ENCODE peak calls at places on chromosome 7, in ten cellular contexts. R is MCF 10A, X is A549, H is astrocyte, W is astrocyte of the spinal cord, K is cardiac fibroblast, Q is activated B cell treated with CpG ODN at 0.5 μM for 24 hours, A is Caco-2, U is neural progenitor cell, B is tibial artery. M is an unnamed sample.

GRCh38 chr7:158867214-158867984 is 11.0 kb downstream of the DYNC2I1 start:
- DNase-seq in Q (no peak), B (no peak), K (no peak), W (no peak), R (no peak), X (no peak), U (no peak), A (no peak), H (no peak), M (no peak)

GRCh38 chr7:91083855-91084644 is 180.2 kb upstream of the FZD1 start:
- DNase-seq in K (no peak), H (no peak), A (no peak), X (no peak), B (peak), Q (no peak), U (no peak), W (no peak), R (no peak), M (no peak)

GRCh38 chr7:134175724-134176350 is 48.7 kb downstream of the LRGUK start:
- DNase-seq in H (no peak), K (no peak), W (no peak), X (no peak), B (no peak), R (no peak), A (no peak), Q (no peak), U (peak), M (no peak)

GRCh38 chr7:3725145-3725544 is 424.1 kb downstream of the SDK1 start:
- DNase-seq in A (no peak), X (no peak), K (peak), B (no peak), H (no peak), R (no peak), W (no peak), U (no peak), Q (no peak), M (no peak)

GRCh38 chr7:47600199-47601118 is 18.5 kb upstream of the TNS3 start:
- DNase-seq in U (no peak), Q (no peak), X (no peak), R (peak), B (no peak), A (no peak), K (peak), W (peak), H (peak), M (peak)

GRCh38 chr7:116166167-116166566 is 44.2 kb upstream of the TES start:
- DNase-seq in U (no peak), K (no peak), B (no peak), X (no peak), W (peak), Q (no peak), H (peak), R (no peak), A (no peak), M (no peak)

GRCh38 chr7:101820703-101821102 is 3.3 kb downstream of the CUX1 start:
- DNase-seq in H (no peak), R (no peak), B (no peak), K (no peak), X (no peak), U (peak), W (no peak), A (no peak), Q (no peak), M (no peak)

GRCh38 chr7:147670759-147671158 is 919.8 kb upstream of the C7orf33 start:
- DNase-seq in Q (no peak), X (no peak), U (no peak), R (no peak), A (no peak), H (no peak), B (no peak), K (no peak), W (no peak), M (no peak)

GRCh38 chr7:69981646-69982045 is 383.4 kb downstream of the AUTS2 start:
- DNase-seq in X (no peak), B (no peak), U (no peak), Q (no peak), H (no peak), R (no peak), K (no peak), W (no peak), A (no peak), M (no peak)

GRCh38 chr7:17559388-17559787 is 260.9 kb downstream of the AHR start:
- DNase-seq in B (no peak), U (no peak), A (no peak), Q (no peak), W (no peak), K (no peak), R (no peak), X (peak), H (peak), M (no peak)

GRCh38 chr7:44978511-44979366 is at the start of gene MYO1G:
- DNase-seq in X (no peak), K (no peak), W (no peak), H (no peak), A (no peak), R (no peak), U (no peak), B (no peak), Q (peak), M (no peak)

GRCh38 chr7:20647908-20648776 is 32.7 kb downstream of the ABCB5 start:
- DNase-seq in X (peak), W (peak), A (peak), K (peak), B (no peak), Q (no peak), R (peak), U (peak), H (peak), M (no peak)

GRCh38 chr7:123918309-123918708 is 6.7 kb upstream of the SPAM1 start:
- DNase-seq in X (no peak), U (no peak), H (no peak), R (no peak), K (no peak), B (no peak), Q (no peak), W (no peak), A (no peak), M (no peak)

GRCh38 chr7:47743898-47744612 is 162.1 kb upstream of the TNS3 start:
- DNase-seq in U (peak), K (peak), Q (no peak), R (no peak), X (no peak), A (no peak), B (no peak), W (peak), H (peak), M (no peak)

GRCh38 chr7:38195804-38196595 is 18.0 kb downstream of the STARD3NL start:
- DNase-seq in U (no peak), K (peak), A (no peak), H (peak), B (no peak), R (peak), Q (no peak), X (no peak), W (peak), M (no peak)

GRCh38 chr7:102873470-102874165 is 39.2 kb upstream of the LRRC17 start:
- DNase-seq in B (no peak), X (no peak), R (no peak), U (no peak), W (no peak), K (no peak), H (no peak), Q (no peak), A (no peak), M (no peak)

GRCh38 chr7:7970620-7971307 is 2.2 kb downstream of the GLCCI1 start:
- DNase-seq in X (no peak), R (no peak), A (no peak), Q (no peak), H (peak), W (peak), B (no peak), K (peak), U (peak), M (no peak)

GRCh38 chr7:74176555-74176954 is 2.4 kb downstream of the EIF4H start:
- DNase-seq in Q (no peak), U (no peak), K (no peak), X (no peak), R (no peak), H (no peak), W (no peak), B (no peak), A (no peak), M (no peak)

GRCh38 chr7:135076882-135077281 is 71.0 kb upstream of the TMEM140 start:
- DNase-seq in B (no peak), K (no peak), Q (no peak), W (no peak), A (no peak), R (no peak), U (no peak), H (no peak), X (no peak), M (no peak)

GRCh38 chr7:124155400-124156022 is 122.6 kb upstream of the TMEM229A start:
- DNase-seq in U (peak), X (peak), H (no peak), A (no peak), K (peak), Q (no peak), W (peak), R (peak), B (no peak), M (no peak)

GRCh38 chr7:41709621-41710020 is 6.7 kb upstream of the INHBA start:
- DNase-seq in U (no peak), W (peak), R (peak), X (no peak), B (no peak), H (peak), A (no peak), K (peak), Q (no peak), M (no peak)

GRCh38 chr7:12477620-12478019 is 74.0 kb upstream of the VWDE start:
- DNase-seq in H (no peak), A (no peak), Q (no peak), R (no peak), W (no peak), B (no peak), U (no peak), X (no peak), K (no peak), M (no peak)

GRCh38 chr7:30841025-30841735 is 70.0 kb downstream of the MINDY4 start:
- DNase-seq in K (no peak), X (no peak), U (no peak), R (no peak), W (no peak), Q (no peak), B (no peak), H (peak), A (peak), M (no peak)

GRCh38 chr7:55124989-55125875 is 106.4 kb downstream of the EGFR start:
- DNase-seq in R (no peak), W (peak), H (no peak), K (peak), U (no peak), X (no peak), A (no peak), B (no peak), Q (no peak), M (no peak)

GRCh38 chr7:113298501-113298900 is 180.1 kb upstream of the SMIM30 start:
- DNase-seq in U (no peak), A (no peak), W (no peak), Q (no peak), B (no peak), R (no peak), K (no peak), H (no peak), X (no peak), M (no peak)

GRCh38 chr7:74514131-74514591 is 60.5 kb downstream of the GTF2IRD1 start:
- DNase-seq in A (no peak), Q (no peak), R (no peak), X (no peak), W (no peak), B (no peak), K (no peak), U (no peak), H (no peak), M (no peak)

GRCh38 chr7:117445206-117445605 is 17.9 kb upstream of the ASZ1 start:
- DNase-seq in W (peak), H (peak), B (no peak), U (no peak), X (no peak), R (no peak), Q (no peak), K (no peak), A (no peak), M (peak)

GRCh38 chr7:122885583-122886356 is 490 bp downstream of the CADPS2 start:
- DNase-seq in H (peak), A (peak), U (peak), B (peak), W (peak), K (peak), R (peak), Q (no peak), X (peak), M (no peak)

GRCh38 chr7:99949645-99950228 is 20.3 kb upstream of the GJC3 start:
- DNase-seq in X (no peak), A (no peak), W (peak), R (no peak), B (no peak), U (no peak), K (peak), H (no peak), Q (no peak), M (no peak)
- TF ChIP-seq CTCF in X (peak), A (peak), W (peak), R (peak), B (no peak), U (peak), K (peak), H (no peak), Q (no peak), M (peak)

DNA sequence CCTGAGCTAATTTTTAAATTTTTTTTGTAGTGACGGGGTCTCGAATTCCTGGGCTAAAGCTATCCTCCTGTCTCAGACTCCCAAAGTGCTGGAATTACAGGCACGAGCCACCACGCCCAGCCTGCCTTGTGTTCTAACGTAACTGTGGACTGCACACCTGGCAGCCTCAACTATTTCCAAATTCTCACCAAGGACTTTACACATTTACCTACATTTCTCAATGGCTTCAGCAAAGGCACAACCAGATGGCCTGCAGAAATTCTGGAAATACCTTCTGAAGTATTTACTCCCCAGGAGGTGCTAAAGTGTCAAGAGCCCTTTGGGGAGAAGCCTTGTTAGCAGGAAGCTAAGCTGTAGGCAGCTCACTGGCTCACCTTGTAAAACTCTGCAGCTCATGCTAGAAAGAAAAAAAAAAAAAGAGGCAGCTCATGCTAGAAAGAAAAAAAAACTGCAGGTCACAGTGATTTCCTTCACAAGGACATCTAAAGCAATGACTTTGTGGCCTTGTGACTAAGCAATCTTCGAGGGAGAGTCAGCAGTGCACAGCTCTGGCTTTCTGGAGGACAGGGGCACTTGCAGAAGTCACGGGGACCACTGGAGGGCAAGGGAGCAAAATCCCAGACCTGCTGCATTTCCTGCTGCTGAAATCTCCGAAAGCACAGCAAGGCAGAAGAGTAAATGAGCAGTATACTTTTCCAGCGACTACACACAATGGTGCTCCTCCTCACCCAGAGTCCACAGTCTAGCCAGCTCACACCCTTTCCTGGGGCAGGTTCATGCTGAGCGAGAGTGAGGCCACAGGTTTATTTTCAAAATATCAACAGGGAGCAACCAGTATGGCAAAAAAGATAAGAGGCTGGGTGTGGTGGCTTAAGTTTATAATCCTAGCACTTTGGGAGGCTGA is 40.4 kb downstream of the BAIAP2L1 start:
- DNase-seq in A (peak), W (no peak), Q (no peak), H (no peak), X (peak), K (no peak), R (no peak), B (no peak), U (peak), M (no peak)
- TF ChIP-seq CTCF in A (no peak), W (no peak), Q (no peak), H (no peak), X (no peak), K (no peak), R (no peak), B (no peak), U (no peak), M (no peak)

DNA sequence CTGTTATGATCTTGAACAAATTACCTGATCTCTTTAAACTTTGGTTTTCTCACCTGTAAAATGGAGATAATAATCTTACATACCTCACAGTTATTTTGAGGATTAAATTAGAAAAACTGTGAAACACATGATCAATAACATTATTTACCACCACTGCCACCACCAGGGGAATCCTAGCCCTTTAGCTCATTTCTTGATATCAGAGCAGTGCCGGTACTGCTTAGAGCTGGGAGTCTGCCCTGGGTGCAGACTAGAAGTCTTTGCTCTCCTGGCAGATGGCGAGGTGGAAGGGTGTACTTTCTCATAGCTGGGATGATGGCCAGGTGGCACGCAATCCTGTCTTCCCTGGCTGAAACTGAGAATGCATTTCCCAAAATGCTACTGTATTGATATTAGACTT is 12.7 kb upstream of the EFCAB10 start:
- DNase-seq in W (no peak), B (no peak), X (no peak), H (no peak), K (no peak), A (no peak), R (no peak), U (no peak), Q (no peak), M (no peak)
- TF ChIP-seq CTCF in W (no peak), B (no peak), X (no peak), H (no peak), K (no peak), A (no peak), R (no peak), U (peak), Q (no peak), M (peak)

DNA sequence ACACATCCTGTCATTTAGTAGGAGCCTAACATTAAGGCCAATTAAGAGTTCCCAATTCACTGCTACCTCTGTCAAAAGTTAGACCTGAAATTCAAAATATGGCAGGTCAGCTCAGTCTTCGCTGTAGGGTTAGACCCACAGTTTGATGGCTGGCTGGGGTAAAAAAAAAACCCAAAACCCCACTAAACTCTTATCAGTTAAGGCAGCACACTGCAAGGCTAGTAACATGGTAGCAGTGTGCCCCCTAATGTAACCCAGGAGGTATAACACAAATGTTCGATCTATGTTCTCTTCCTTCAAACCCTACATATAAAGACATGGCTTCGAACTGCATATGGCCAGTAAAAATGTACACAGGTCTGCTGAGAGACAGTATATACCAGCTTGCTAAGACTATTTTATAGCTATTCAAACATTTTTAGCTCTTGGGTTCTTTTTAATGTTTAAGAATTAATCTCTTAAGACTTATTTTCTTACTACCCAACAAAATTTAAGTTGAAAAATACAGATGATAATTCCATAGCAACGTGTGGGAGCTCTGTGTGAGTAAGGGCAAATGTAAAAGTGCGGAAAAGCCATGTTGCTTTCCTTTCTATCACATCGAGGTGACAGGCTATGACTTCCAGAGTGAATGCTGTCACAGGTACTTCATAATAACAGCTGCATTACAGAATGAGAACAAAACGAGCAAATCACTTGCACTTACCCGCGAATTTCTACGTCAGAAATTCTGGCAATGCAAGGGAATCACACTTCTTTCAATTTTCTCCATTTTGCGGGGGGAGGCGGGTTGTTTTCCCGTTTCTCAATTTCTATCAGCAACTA is 168.4 kb upstream of the IMMP2L start:
- DNase-seq in A (no peak), H (peak), U (peak), W (no peak), R (peak), B (no peak), Q (no peak), X (peak), K (peak), M (no peak)
- TF ChIP-seq CTCF in A (peak), H (peak), U (peak), W (peak), R (peak), B (peak), Q (no peak), X (peak), K (peak), M (peak)

GRCh38 chr7:128430207-128430606 is 20.4 kb upstream of the IMPDH1 start:
- DNase-seq in B (no peak), K (no peak), R (no peak), Q (no peak), H (no peak), U (no peak), W (no peak), X (no peak), A (no peak), M (no peak)
- TF ChIP-seq CTCF in B (no peak), K (no peak), R (no peak), Q (no peak), H (no peak), U (peak), W (no peak), X (no peak), A (no peak), M (peak)

M was measured in epithelial cell of proximal tubule.